ENCODE peak calls at places on chromosomes 16 and 17, in seven cellular contexts. Y is C1 segment of cervical spinal cord, R is AG10803, H is dorsolateral prefrontal cortex, G is GM23338, A is iris pigment epithelial cell, J is NCI-H345. Q is an unnamed sample.

GRCh38 chr17:44005865-44006580 is 1.6 kb downstream of the NAGS start:
- DNase-seq in A (peak), R (no peak), J (peak), Y (no peak), H (no peak), G (peak), Q (peak)

GRCh38 chr17:50603340-50603739 is 31.3 kb upstream of the ABCC3 start:
- DNase-seq in H (no peak), A (no peak), Y (no peak), G (peak), R (no peak), J (peak), Q (no peak)

GRCh38 chr17:28865946-28866752 is 11.3 kb downstream of the ERAL1 start:
- DNase-seq in Y (no peak), A (no peak), G (no peak), R (no peak), H (no peak), J (no peak), Q (peak)

GRCh38 chr16:1026784-1027415 is 45.3 kb downstream of the SOX8 start:
- DNase-seq in A (peak), G (no peak), R (no peak), Y (no peak), J (no peak), H (peak), Q (peak)

GRCh38 chr17:57114085-57114673 is 29.1 kb downstream of the AKAP1 start:
- DNase-seq in G (peak), J (peak), H (peak), A (peak), R (peak), Y (no peak), Q (peak)

GRCh38 chr16:65318138-65318537 is 196.3 kb upstream of the CDH11 start:
- DNase-seq in R (peak), G (peak), Y (no peak), H (no peak), A (no peak), J (no peak), Q (no peak)

GRCh38 chr17:38798614-38799500 is 499 bp downstream of the PIP4K2B start:
- DNase-seq in A (peak), G (peak), H (peak), Y (peak), J (peak), R (peak), Q (peak)

GRCh38 chr17:2871720-2872119 is 75.5 kb downstream of the RAP1GAP2 start:
- DNase-seq in J (no peak), Y (no peak), R (no peak), H (no peak), A (no peak), G (no peak), Q (no peak)

GRCh38 chr17:62562656-62563055 is 64.8 kb upstream of the MRC2 start:
- DNase-seq in A (peak), Y (no peak), R (peak), J (peak), H (no peak), G (no peak), Q (no peak)

GRCh38 chr17:17445925-17446665 is 30.7 kb upstream of the MED9 start:
- DNase-seq in R (peak), H (no peak), A (peak), G (no peak), J (no peak), Y (no peak), Q (peak)

GRCh38 chr17:48179071-48179945 is 71.7 kb downstream of the SNX11 start:
- DNase-seq in H (no peak), J (no peak), R (peak), G (no peak), A (peak), Y (no peak), Q (no peak)

GRCh38 chr16:88306411-88306810 is 76.3 kb upstream of the ZNF469 start:
- DNase-seq in R (no peak), J (no peak), G (no peak), A (no peak), Y (no peak), H (no peak), Q (peak)

GRCh38 chr16:17273142-17273561 is 197.6 kb downstream of the XYLT1 start:
- DNase-seq in Y (no peak), A (peak), H (peak), G (no peak), R (peak), J (no peak), Q (peak)

GRCh38 chr17:27879987-27880608 is 13.1 kb downstream of the LYRM9 start:
- DNase-seq in Y (peak), H (peak), J (peak), A (peak), G (peak), R (peak), Q (peak)

GRCh38 chr17:35022536-35023063 is 40.9 kb downstream of the RFFL start:
- DNase-seq in Y (peak), R (peak), H (peak), J (peak), G (no peak), A (peak), Q (peak)

GRCh38 chr16:27243725-27244362 is 24.7 kb downstream of the NSMCE1 start:
- DNase-seq in Y (no peak), R (no peak), A (no peak), J (no peak), H (no peak), G (no peak), Q (no peak)

GRCh38 chr17:80284631-80285030 is 24.0 kb downstream of the RNF213 start:
- DNase-seq in G (peak), R (no peak), H (no peak), Y (no peak), J (no peak), A (no peak), Q (peak)

GRCh38 chr16:87687571-87687910 is 78.2 kb downstream of the KLHDC4 start:
- DNase-seq in G (no peak), J (no peak), Y (no peak), R (no peak), H (no peak), A (no peak), Q (peak)

GRCh38 chr16:88405325-88406060 is 22.7 kb downstream of the ZNF469 start:
- DNase-seq in J (no peak), G (no peak), R (peak), A (peak), H (no peak), Y (no peak), Q (peak)

GRCh38 chr17:33056392-33057146 is 64.9 kb downstream of the SPACA3 start:
- DNase-seq in H (no peak), J (no peak), G (no peak), Y (no peak), R (no peak), A (no peak), Q (no peak)

GRCh38 chr16:58734459-58734787 is 307 bp upstream of the GOT2 start:
- DNase-seq in R (no peak), A (no peak), H (no peak), J (no peak), Y (no peak), G (no peak), Q (no peak)

GRCh38 chr16:11556214-11556819 is 30.4 kb downstream of the LITAF start:
- DNase-seq in R (no peak), H (no peak), Y (no peak), A (no peak), J (no peak), G (no peak), Q (no peak)

GRCh38 chr16:81866820-81867440 is 87.8 kb downstream of the PLCG2 start:
- DNase-seq in A (no peak), J (no peak), G (no peak), H (peak), Y (peak), R (no peak), Q (no peak)

GRCh38 chr16:59192551-59193199 is 458.6 kb upstream of the GOT2 start:
- DNase-seq in G (peak), J (no peak), Y (no peak), H (no peak), A (no peak), R (peak), Q (no peak)

GRCh38 chr17:65015855-65016254 is 40.7 kb downstream of the GNA13 start:
- DNase-seq in H (no peak), J (no peak), G (no peak), R (no peak), A (no peak), Y (no peak), Q (no peak)

GRCh38 chr17:8226536-8227237 is 16.3 kb upstream of the AURKB start:
- DNase-seq in H (peak), J (peak), G (peak), Y (peak), A (peak), R (peak), Q (peak)

GRCh38 chr17:49588726-49589555 is 13.3 kb downstream of the NXPH3 start:
- DNase-seq in R (peak), G (no peak), Y (no peak), A (no peak), H (no peak), J (no peak), Q (peak)

GRCh38 chr17:51152766-51153209 is 571 bp upstream of the NME1 start:
- DNase-seq in R (no peak), J (peak), G (no peak), H (no peak), Y (no peak), A (peak), Q (peak)

GRCh38 chr17:48330386-48330785 is 99.6 kb downstream of the SKAP1 start:
- DNase-seq in J (no peak), H (no peak), G (no peak), A (no peak), Y (no peak), R (no peak), Q (no peak)

GRCh38 chr16:56246051-56246817 is 54.9 kb downstream of the GNAO1 start:
- DNase-seq in Y (peak), J (no peak), A (peak), G (peak), H (peak), R (peak), Q (no peak)